ENCODE peak calls at places on chromosomes 6 and 20, in eight cellular contexts. J is SK-N-SH, B is H1, T is fibroblast of lung, I is HepG2, Q is OCI-LY7, H is endothelial cell of umbilical vein, Z is GM23338. Y is an unnamed sample.

GRCh38 chr6:121491576-121491975 is 56.1 kb downstream of the GJA1 start:
- DNase-seq in J (no peak), B (no peak), T (no peak), I (no peak), Q (no peak), H (no peak), Z (peak), Y (peak)

GRCh38 chr20:58839474-58839874 is 11.2 kb downstream of the GNAS-AS1 start:
- DNase-seq in J (peak), B (no peak), T (peak), I (peak), Q (peak), H (peak), Z (peak), Y (peak)

GRCh38 chr6:117545161-117545595 is 57.1 kb downstream of the GOPC start:
- DNase-seq in J (no peak), B (no peak), T (no peak), I (peak), Q (no peak), H (no peak), Z (no peak), Y (no peak)

GRCh38 chr6:141103246-141103645 is 1029.5 kb upstream of the GJE1 start:
- DNase-seq in J (no peak), B (no peak), T (peak), I (no peak), Q (no peak), H (peak), Z (no peak), Y (no peak)

GRCh38 chr20:20743511-20744169 is 31.2 kb upstream of the RALGAPA2 start:
- DNase-seq in J (no peak), B (no peak), T (peak), I (peak), Q (no peak), H (peak), Z (peak), Y (no peak)

GRCh38 chr6:30171677-30172471 is 8.5 kb downstream of the TRIM15 start:
- DNase-seq in J (peak), B (peak), T (peak), I (no peak), Q (peak), H (no peak), Z (peak), Y (no peak)

GRCh38 chr20:20073851-20074252 is 21.5 kb downstream of the CFAP61 start:
- DNase-seq in J (no peak), B (no peak), T (no peak), I (no peak), Q (no peak), H (no peak), Z (no peak), Y (no peak)

GRCh38 chr6:89048985-89049384 is 31.6 kb upstream of the PNRC1 start:
- DNase-seq in J (no peak), B (no peak), T (peak), I (no peak), Q (no peak), H (no peak), Z (no peak), Y (peak)

GRCh38 chr6:39934060-39934757 is at the start of gene MOCS1:
- DNase-seq in J (peak), B (peak), T (peak), I (peak), Q (no peak), H (peak), Z (peak), Y (peak)

GRCh38 chr6:98467902-98468301 is 366.5 kb upstream of the POU3F2 start:
- DNase-seq in J (no peak), B (no peak), T (no peak), I (no peak), Q (no peak), H (no peak), Z (no peak), Y (no peak)

GRCh38 chr6:167858842-167859520 is 32.3 kb downstream of the AFDN start:
- DNase-seq in J (no peak), B (no peak), T (no peak), I (no peak), Q (no peak), H (no peak), Z (no peak), Y (no peak)

GRCh38 chr6:156718647-156719394 is 58.4 kb upstream of the ARID1B start:
- DNase-seq in J (no peak), B (no peak), T (no peak), I (peak), Q (no peak), H (no peak), Z (peak), Y (peak)

GRCh38 chr6:21593927-21594421 is 423 bp downstream of the SOX4 start:
- DNase-seq in J (peak), B (no peak), T (peak), I (peak), Q (peak), H (no peak), Z (no peak), Y (peak)

GRCh38 chr6:6434151-6434550 is 113.7 kb upstream of the F13A1 start:
- DNase-seq in J (no peak), B (no peak), T (no peak), I (no peak), Q (no peak), H (no peak), Z (no peak), Y (no peak)

GRCh38 chr20:17835941-17836861 is 132.4 kb downstream of the SNX5 start:
- DNase-seq in J (no peak), B (no peak), T (peak), I (no peak), Q (no peak), H (peak), Z (no peak), Y (no peak)

GRCh38 chr6:36154286-36154685 is 24.0 kb downstream of the MAPK13 start:
- DNase-seq in J (no peak), B (no peak), T (no peak), I (no peak), Q (no peak), H (no peak), Z (no peak), Y (no peak)

GRCh38 chr20:5848711-5849505 is 98.7 kb downstream of the SHLD1 start:
- DNase-seq in J (no peak), B (no peak), T (peak), I (no peak), Q (no peak), H (peak), Z (no peak), Y (peak)

DNA sequence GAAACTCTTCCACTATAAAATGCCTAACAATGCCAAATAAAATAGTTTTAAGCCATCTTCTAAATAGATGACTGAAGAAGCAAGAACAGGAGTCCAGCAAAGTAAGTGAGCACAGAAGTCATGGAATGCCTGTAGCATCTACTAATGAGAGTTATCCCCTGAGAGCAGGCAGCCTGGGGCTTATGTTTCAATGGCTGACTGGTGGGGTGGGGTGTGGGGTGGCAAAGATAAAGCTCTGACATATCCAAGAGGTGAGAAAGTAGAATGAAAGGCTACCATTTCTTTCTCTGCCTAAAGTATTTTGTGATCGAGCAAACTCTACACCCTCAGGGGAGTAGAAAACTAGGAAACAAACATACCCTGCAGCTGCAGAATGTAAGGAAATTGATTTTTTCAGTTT is 348.8 kb downstream of the TFAP2B start:
- DNase-seq in J (no peak), B (no peak), T (no peak), I (no peak), Q (no peak), H (no peak), Z (no peak), Y (no peak)
- H2AFZ ChIP-seq in J (no peak), B (no peak), T (no peak), I (no peak), Q (no peak), H (no peak), Z (no peak), Y (no peak)

GRCh38 chr6:57261896-57262295 is 39.8 kb upstream of the RAB23 start:
- DNase-seq in J (no peak), B (no peak), T (no peak), I (no peak), Q (no peak), H (no peak), Z (no peak), Y (no peak)

GRCh38 chr6:57265755-57266221 is 43.7 kb upstream of the RAB23 start:
- DNase-seq in J (no peak), B (no peak), T (peak), I (no peak), Q (no peak), H (peak), Z (no peak), Y (peak)

GRCh38 chr6:57259064-57259463 is 37.0 kb upstream of the RAB23 start:
- DNase-seq in J (no peak), B (no peak), T (no peak), I (no peak), Q (no peak), H (no peak), Z (no peak), Y (no peak)

GRCh38 chr6:57262491-57262890 is 40.4 kb upstream of the RAB23 start:
- DNase-seq in J (no peak), B (no peak), T (peak), I (no peak), Q (no peak), H (no peak), Z (no peak), Y (no peak)

GRCh38 chr6:57262901-57263694 is 41.0 kb upstream of the RAB23 start:
- DNase-seq in J (no peak), B (no peak), T (peak), I (no peak), Q (no peak), H (peak), Z (no peak), Y (peak)
- H2AFZ ChIP-seq in J (no peak), B (peak), T (peak), I (no peak), Q (no peak), H (peak), Z (peak), Y (peak)

DNA sequence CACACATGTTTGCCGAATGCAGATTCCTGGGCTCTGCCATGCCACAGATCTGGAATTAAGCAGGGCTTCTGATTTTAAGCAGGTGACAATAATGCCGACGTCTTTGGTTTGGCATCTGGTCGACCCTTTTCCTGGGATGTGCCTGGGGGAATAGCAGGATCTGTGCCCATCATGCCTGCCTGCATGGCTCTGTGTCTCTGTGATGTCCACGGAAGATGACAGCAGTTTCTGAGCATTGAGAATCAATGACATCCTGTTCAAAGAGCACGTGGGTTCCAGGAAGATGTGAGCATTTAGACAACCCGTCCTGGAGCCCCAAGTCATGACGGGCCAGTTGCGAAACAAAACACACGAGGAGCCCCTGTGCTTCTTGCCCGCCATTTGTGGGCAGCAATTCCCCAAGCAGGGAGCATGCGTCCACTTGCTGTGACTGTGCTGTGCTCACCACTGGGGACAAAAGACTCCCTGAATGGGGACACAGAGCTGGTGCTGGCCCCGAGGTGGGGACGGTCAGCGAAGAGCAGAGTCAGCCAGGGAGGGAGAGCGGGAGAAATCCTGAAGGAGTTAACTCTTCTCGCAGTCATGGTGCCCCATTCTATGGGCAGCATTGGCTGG is 110.1 kb downstream of the ERMARD start:
- DNase-seq in J (peak), B (no peak), T (no peak), I (no peak), Q (no peak), H (no peak), Z (no peak), Y (peak)
- H2AFZ ChIP-seq in J (no peak), B (no peak), T (no peak), I (no peak), Q (no peak), H (no peak), Z (no peak), Y (no peak)

DNA sequence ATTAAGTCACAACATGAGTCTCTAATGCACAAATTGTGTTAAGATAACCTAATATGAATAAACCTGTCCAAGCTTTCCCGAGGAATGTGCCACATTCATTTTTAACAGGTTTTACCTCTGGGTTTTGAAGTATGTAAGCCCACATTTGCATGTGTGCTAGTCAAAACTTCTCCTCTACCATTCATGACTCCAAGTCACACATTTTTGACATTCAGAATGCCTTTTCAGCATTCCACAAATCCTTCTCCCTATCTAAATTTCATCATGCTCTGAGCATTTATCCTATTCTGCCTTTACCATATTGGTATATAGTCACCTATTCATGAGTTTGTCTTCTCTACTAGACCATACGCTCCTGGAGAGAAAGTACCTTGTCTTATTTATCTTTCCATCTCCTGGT is 56.5 kb downstream of the ADGRF5 start:
- DNase-seq in J (no peak), B (no peak), T (no peak), I (no peak), Q (no peak), H (no peak), Z (no peak), Y (no peak)
- H2AFZ ChIP-seq in J (no peak), B (no peak), T (no peak), I (no peak), Q (no peak), H (no peak), Z (no peak), Y (no peak)

DNA sequence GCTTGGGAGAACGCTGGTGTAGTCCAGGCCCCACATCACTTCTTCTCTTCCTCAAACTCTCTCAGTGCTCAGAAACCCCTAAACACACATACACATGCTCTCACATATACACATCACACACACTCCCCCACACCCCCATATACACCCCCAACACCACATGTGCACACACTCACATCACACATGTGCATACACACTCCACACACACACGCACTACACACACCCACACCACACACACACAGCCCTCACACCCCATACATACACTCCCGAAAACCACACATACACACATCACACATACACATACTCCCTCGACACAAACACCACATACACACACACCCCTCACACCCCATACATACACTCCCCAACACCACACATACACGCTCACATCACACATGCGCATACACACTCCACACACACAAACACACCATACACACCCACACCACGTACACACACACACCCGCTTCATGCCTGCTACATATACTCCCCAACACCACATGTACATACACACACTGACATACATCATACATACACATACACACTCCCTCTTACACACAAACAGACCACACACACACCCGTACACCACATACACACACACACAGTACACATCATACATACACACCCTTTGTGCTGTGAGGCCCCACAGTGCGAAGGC is 110.3 kb upstream of the TMEM170B start:
- DNase-seq in J (no peak), B (no peak), T (no peak), I (no peak), Q (no peak), H (no peak), Z (no peak), Y (no peak)
- H2AFZ ChIP-seq in J (no peak), B (no peak), T (no peak), I (no peak), Q (no peak), H (no peak), Z (no peak), Y (no peak)